ENCODE peak calls at places on chromosomes 12 and 14, in five cellular contexts. One of them, this sample, is unnamed.
A peak's percentile ranks its signal among the peaks of the same experiment; 100 is the strongest.

GRCh38 chr12:39272934-39273770 is 169.8 kb downstream of the KIF21A start:
- DNase-seq in GM23338: peak; percentile 70
- DNase-seq in A549: peak; percentile 4
- DNase-seq in GM12878: no peak
- DNase-seq in HepG2: peak; percentile 24
- DNase-seq in this sample: peak; percentile 47

GRCh38 chr12:27163048-27163715 is 80.8 kb upstream of the C12orf71 start:
- DNase-seq in GM23338: peak; percentile 34
- DNase-seq in A549: no peak
- DNase-seq in HepG2: no peak
- DNase-seq in GM12878: no peak
- DNase-seq in this sample: no peak

GRCh38 chr12:112833272-112833671 is 41.7 kb downstream of the RPH3A start:
- DNase-seq in GM12878: no peak
- DNase-seq in GM23338: no peak
- DNase-seq in A549: peak; percentile 32
- DNase-seq in HepG2: peak; percentile 16
- DNase-seq in this sample: no peak

GRCh38 chr12:98582093-98582492 is 11.4 kb upstream of the SLC25A3 start:
- DNase-seq in GM23338: no peak
- DNase-seq in A549: no peak
- DNase-seq in HepG2: no peak
- DNase-seq in GM12878: no peak
- DNase-seq in this sample: no peak

GRCh38 chr12:64666054-64666914 is 56.0 kb downstream of the RASSF3 start:
- DNase-seq in A549: no peak
- DNase-seq in GM23338: no peak
- DNase-seq in GM12878: no peak
- DNase-seq in HepG2: peak; percentile 43
- DNase-seq in this sample: no peak

GRCh38 chr12:79194595-79194994 is 330.0 kb downstream of the SYT1 start:
- DNase-seq in HepG2: no peak
- DNase-seq in GM23338: no peak
- DNase-seq in GM12878: no peak
- DNase-seq in A549: no peak
- DNase-seq in this sample: no peak

GRCh38 chr14:75454963-75455546 is 27.2 kb downstream of the JDP2 start:
- DNase-seq in GM12878: no peak
- DNase-seq in GM23338: no peak
- DNase-seq in A549: no peak
- DNase-seq in HepG2: peak; percentile 15
- DNase-seq in this sample: peak; percentile 13

GRCh38 chr12:27652174-27652763 is 44.0 kb upstream of the REP15 start:
- DNase-seq in HepG2: peak; percentile 71
- DNase-seq in GM12878: peak; percentile 8
- DNase-seq in GM23338: peak; percentile 95
- DNase-seq in A549: peak; percentile 70
- DNase-seq in this sample: peak; percentile 59

GRCh38 chr14:95679995-95680735 is 6.1 kb upstream of the TCL1B start:
- DNase-seq in A549: no peak
- DNase-seq in GM12878: no peak
- DNase-seq in HepG2: peak; percentile 21
- DNase-seq in GM23338: peak; percentile 58
- DNase-seq in this sample: no peak

GRCh38 chr14:90461425-90461824 is 64.6 kb downstream of the CALM1 start:
- DNase-seq in HepG2: no peak
- DNase-seq in GM23338: peak; percentile 48
- DNase-seq in A549: no peak
- DNase-seq in GM12878: no peak
- DNase-seq in this sample: no peak

GRCh38 chr14:25350802-25351201 is 300.9 kb upstream of the STXBP6 start:
- DNase-seq in GM23338: no peak
- DNase-seq in GM12878: no peak
- DNase-seq in A549: no peak
- DNase-seq in HepG2: no peak
- DNase-seq in this sample: no peak

GRCh38 chr14:74881425-74882102 is at the start of gene DLST:
- DNase-seq in GM12878: peak; percentile 39
- DNase-seq in GM23338: peak; percentile 91
- DNase-seq in HepG2: peak; percentile 67
- DNase-seq in A549: peak; percentile 92
- DNase-seq in this sample: peak; percentile 89

GRCh38 chr12:59067068-59067467 is 146.8 kb upstream of the LRIG3 start:
- DNase-seq in A549: no peak
- DNase-seq in HepG2: no peak
- DNase-seq in GM12878: no peak
- DNase-seq in GM23338: no peak
- DNase-seq in this sample: no peak

GRCh38 chr12:79547044-79547734 is 143.6 kb downstream of the PAWR start:
- DNase-seq in GM12878: no peak
- DNase-seq in GM23338: peak; percentile 98
- DNase-seq in A549: peak; percentile 81
- DNase-seq in HepG2: peak; percentile 93
- DNase-seq in this sample: no peak

GRCh38 chr12:86379337-86379736 is 123.1 kb upstream of the MGAT4C start:
- DNase-seq in GM12878: no peak
- DNase-seq in A549: no peak
- DNase-seq in HepG2: no peak
- DNase-seq in GM23338: no peak
- DNase-seq in this sample: no peak

GRCh38 chr12:51976376-51977160 is 25.1 kb downstream of the ACVR1B start:
- DNase-seq in A549: peak; percentile 52
- DNase-seq in HepG2: peak; percentile 92
- DNase-seq in GM23338: no peak
- DNase-seq in GM12878: no peak
- DNase-seq in this sample: no peak

GRCh38 chr12:51977320-51977753 is 25.8 kb downstream of the ACVR1B start:
- DNase-seq in GM12878: no peak
- DNase-seq in HepG2: peak; percentile 27
- DNase-seq in A549: no peak
- DNase-seq in GM23338: no peak
- DNase-seq in this sample: no peak

GRCh38 chr12:51984657-51985056 is 22.1 kb upstream of the TAMALIN start:
- DNase-seq in HepG2: no peak
- DNase-seq in A549: no peak
- DNase-seq in GM12878: no peak
- DNase-seq in GM23338: no peak
- DNase-seq in this sample: no peak

GRCh38 chr12:51980809-51981127 is 26.0 kb upstream of the TAMALIN start:
- DNase-seq in GM23338: no peak
- DNase-seq in GM12878: no peak
- DNase-seq in A549: no peak
- DNase-seq in HepG2: no peak
- DNase-seq in this sample: no peak

DNA sequence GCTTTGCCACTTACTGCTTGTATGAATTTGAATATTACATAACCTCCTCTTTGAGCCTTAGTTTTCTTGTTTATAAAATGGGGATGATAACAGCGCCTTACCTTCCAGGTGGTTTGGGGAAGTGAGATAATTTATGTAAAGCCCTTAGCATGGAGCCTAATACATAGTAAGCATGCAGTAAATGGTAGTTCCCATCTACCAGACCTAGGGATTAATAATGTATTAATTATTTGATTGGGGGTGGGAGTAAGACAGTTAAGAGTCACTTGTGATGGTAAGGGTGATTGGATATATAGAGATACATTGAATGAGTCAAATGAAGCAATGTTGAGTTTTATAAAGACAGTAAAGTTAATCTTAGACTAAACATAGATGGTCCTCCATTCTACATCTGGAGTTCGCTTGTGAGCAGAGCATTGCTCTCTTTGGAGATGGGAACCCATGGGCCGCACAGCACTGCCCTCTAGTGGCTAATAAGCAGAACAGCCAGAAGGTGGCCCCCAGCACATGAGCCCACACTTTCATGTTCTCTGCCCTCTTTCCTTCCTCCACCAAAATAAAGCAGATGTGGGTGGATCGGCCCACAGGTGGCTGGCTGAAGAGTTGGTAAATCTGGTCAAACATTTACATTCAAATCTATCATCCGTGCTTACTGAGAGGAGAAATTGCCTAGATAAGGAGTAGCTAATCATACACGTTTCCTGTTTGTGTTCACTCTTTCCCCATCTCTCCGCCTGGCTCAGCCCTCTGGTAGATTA is 26.5 kb upstream of the TAMALIN start:
- DNase-seq in GM12878: no peak
- DNase-seq in HepG2: peak; percentile 50
- DNase-seq in GM23338: peak; percentile 74
- DNase-seq in A549: peak; percentile 92
- DNase-seq in this sample: peak; percentile 86
- TF ChIP-seq JUNB in GM12878: no peak
- TF ChIP-seq JUNB in HepG2: no peak
- TF ChIP-seq JUNB in GM23338: no peak
- TF ChIP-seq JUNB in A549: no peak
- TF ChIP-seq JUNB in this sample: no peak

DNA sequence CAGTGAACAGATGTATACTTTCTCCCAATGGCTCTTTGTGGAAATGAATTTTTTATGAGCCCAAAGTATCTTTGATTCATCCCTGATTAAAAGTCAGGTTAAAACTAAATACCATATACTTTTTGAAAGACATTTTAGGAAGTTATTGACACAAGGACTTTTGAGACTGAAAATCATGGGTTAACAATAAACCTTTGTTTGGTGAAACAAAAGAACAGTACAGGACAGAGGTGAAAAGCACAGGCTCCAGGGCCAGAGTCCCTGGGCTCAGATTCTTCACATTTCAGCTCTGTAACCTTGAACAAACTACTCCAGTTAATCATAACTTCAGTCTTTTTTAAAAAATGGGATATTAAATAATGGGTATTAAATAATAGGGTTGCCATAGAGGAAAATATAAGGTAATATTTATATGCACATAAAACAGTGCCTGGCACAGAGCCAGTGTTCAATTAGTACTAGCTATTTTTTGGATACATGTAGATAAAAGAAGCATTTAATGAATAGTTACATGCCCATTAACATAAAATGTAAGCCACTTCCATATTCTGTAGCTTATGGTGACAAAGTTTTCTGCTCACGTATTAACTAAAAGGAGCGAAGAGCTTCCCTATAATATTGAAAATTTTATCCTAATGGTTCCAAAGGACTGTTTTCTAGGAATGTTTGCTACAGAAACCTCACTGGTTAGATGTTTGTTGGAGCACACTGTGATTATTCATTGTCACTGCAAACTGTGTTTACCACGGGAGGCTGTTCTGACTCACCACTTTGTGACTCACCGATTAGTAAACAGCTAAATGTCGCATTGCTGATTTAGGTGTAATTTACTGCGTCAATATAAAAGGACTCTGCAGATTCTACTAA is 255.4 kb downstream of the DAD1 start:
- DNase-seq in GM12878: no peak
- DNase-seq in HepG2: peak; percentile 91
- DNase-seq in A549: peak; percentile 73
- DNase-seq in GM23338: peak; percentile 34
- DNase-seq in this sample: peak; percentile 19
- TF ChIP-seq JUNB in GM12878: peak; percentile 92
- TF ChIP-seq JUNB in HepG2: peak; percentile 100
- TF ChIP-seq JUNB in A549: peak; percentile 99
- TF ChIP-seq JUNB in GM23338: no peak
- TF ChIP-seq JUNB in this sample: peak; percentile 65

GRCh38 chr12:94594443-94594825 is 55.9 kb downstream of the TMCC3 start:
- DNase-seq in HepG2: no peak
- DNase-seq in A549: no peak
- DNase-seq in GM23338: no peak
- DNase-seq in GM12878: no peak
- DNase-seq in this sample: no peak

GRCh38 chr12:94593822-94594442 is 56.4 kb downstream of the TMCC3 start:
- DNase-seq in GM23338: no peak
- DNase-seq in A549: no peak
- DNase-seq in HepG2: no peak
- DNase-seq in GM12878: peak; percentile 15
- DNase-seq in this sample: no peak

GRCh38 chr12:94596596-94596995 is 53.8 kb downstream of the TMCC3 start:
- DNase-seq in A549: no peak
- DNase-seq in HepG2: no peak
- DNase-seq in GM23338: no peak
- DNase-seq in GM12878: no peak
- DNase-seq in this sample: no peak

GRCh38 chr12:94597268-94597667 is 53.1 kb downstream of the TMCC3 start:
- DNase-seq in GM23338: no peak
- DNase-seq in HepG2: no peak
- DNase-seq in A549: no peak
- DNase-seq in GM12878: no peak
- DNase-seq in this sample: no peak

GRCh38 chr12:94595152-94595551 is 55.2 kb downstream of the TMCC3 start:
- DNase-seq in A549: no peak
- DNase-seq in GM12878: no peak
- DNase-seq in HepG2: no peak
- DNase-seq in GM23338: no peak
- DNase-seq in this sample: no peak
- TF ChIP-seq JUNB in A549: no peak
- TF ChIP-seq JUNB in GM12878: no peak
- TF ChIP-seq JUNB in HepG2: no peak
- TF ChIP-seq JUNB in GM23338: no peak
- TF ChIP-seq JUNB in this sample: no peak

GRCh38 chr12:48681416-48681737 is 661 bp downstream of the KANSL2 start:
- DNase-seq in A549: peak; percentile 39
- DNase-seq in GM12878: no peak
- DNase-seq in GM23338: no peak
- DNase-seq in HepG2: peak; percentile 12
- DNase-seq in this sample: no peak

GRCh38 chr12:48678561-48679185 is 3.4 kb downstream of the KANSL2 start:
- DNase-seq in HepG2: no peak
- DNase-seq in GM23338: no peak
- DNase-seq in A549: no peak
- DNase-seq in GM12878: no peak
- DNase-seq in this sample: no peak

GRCh38 chr12:48681738-48682532 is at the start of gene KANSL2:
- DNase-seq in A549: peak; percentile 99
- DNase-seq in GM12878: peak; percentile 95
- DNase-seq in HepG2: peak; percentile 98
- DNase-seq in GM23338: peak; percentile 100
- DNase-seq in this sample: peak; percentile 96

GRCh38 chr12:48680861-48681260 is 1.2 kb downstream of the KANSL2 start:
- DNase-seq in HepG2: no peak
- DNase-seq in GM12878: no peak
- DNase-seq in A549: no peak
- DNase-seq in GM23338: no peak
- DNase-seq in this sample: no peak

DNA sequence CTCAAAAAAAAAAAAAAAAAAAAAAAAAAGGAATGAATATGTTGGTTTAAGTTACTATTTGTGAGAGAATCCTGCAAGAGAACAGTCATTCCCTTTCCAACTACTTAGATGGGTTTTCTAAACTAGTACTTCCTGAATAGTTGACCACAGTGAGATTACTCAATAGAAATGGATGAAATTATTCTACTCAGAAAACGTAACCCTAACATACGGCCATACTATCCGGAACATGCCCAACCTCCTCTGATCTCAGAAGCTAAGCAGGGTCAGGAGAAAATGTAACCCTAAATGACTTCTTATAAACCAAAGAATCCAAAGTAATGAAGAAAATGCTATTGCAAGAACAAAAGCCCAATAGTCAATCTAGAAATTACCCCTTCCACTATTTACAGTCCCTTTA is 4.3 kb downstream of the KANSL2 start:
- DNase-seq in HepG2: no peak
- DNase-seq in GM12878: no peak
- DNase-seq in GM23338: no peak
- DNase-seq in A549: no peak
- DNase-seq in this sample: no peak
- TF ChIP-seq JUNB in HepG2: no peak
- TF ChIP-seq JUNB in GM12878: no peak
- TF ChIP-seq JUNB in GM23338: no peak
- TF ChIP-seq JUNB in A549: no peak
- TF ChIP-seq JUNB in this sample: no peak